ENCODE peak calls at places on chromosomes 4 and X, in six cellular contexts. S is NCI-H1105 treated with DMSO at 0.1 percent for 48 hours; O is AG20443; U is kidney glomerular epithelial cell; Y is iPS-NIHi11; B is activated CD8-positive, alpha-beta memory T cell treated with anti-CD3 and anti-CD28 coated beads, Interleukin-2, amount 10 ng/mL, durations not matched to agents 7 days and 5 days. M is an unnamed sample.
A peak's percentile ranks its signal among the peaks of the same experiment; 100 is the strongest.

GRCh38 chr4:140743194-140743931 is 12.8 kb downstream of the TBC1D9 start:
- DNase-seq in S (no peak), O (peak; percentile 17), U (peak; percentile 46), Y (peak; percentile 20), B (no peak), M (no peak)

GRCh38 chr4:111775908-111776307 is 369.3 kb upstream of the FAM241A start:
- DNase-seq in S (no peak), O (peak; percentile 17), U (no peak), Y (no peak), B (no peak), M (no peak)

GRCh38 chr4:40540801-40541200 is 88.9 kb downstream of the RBM47 start:
- DNase-seq in S (no peak), O (no peak), U (no peak), Y (no peak), B (no peak), M (no peak)

GRCh38 chrX:70878925-70879324 is 29.6 kb downstream of the TEX11 start:
- DNase-seq in S (no peak), O (no peak), U (no peak), Y (no peak), B (peak; percentile 39), M (no peak)

GRCh38 chr4:139817657-139818452 is 152.2 kb downstream of the MGST2 start:
- DNase-seq in S (peak; percentile 90), O (peak; percentile 60), U (no peak), Y (no peak), B (no peak), M (no peak)

GRCh38 chrX:53266914-53267313 is 14.5 kb downstream of the IQSEC2 start:
- DNase-seq in S (no peak), O (no peak), U (no peak), Y (no peak), B (no peak), M (no peak)

GRCh38 chr4:75654905-75655304 is 18.3 kb downstream of the G3BP2 start:
- DNase-seq in S (no peak), O (no peak), U (no peak), Y (no peak), B (no peak), M (no peak)

GRCh38 chr4:13938299-13938698 is 310.8 kb upstream of the BOD1L1 start:
- DNase-seq in S (no peak), O (no peak), U (no peak), Y (peak; percentile 18), B (no peak), M (no peak)